ENCODE peak calls at places on chromosomes 16 and 17, in five cellular contexts. T is brain microvascular endothelial cell, S is astrocyte of the spinal cord, Z is cardiac fibroblast, J is IMR-90. A is an unnamed sample.
A peak's percentile ranks its signal among the peaks of the same experiment; 100 is the strongest.

GRCh38 chr16:67632415-67633172 is 12.3 kb upstream of the CARMIL2 start:
- DNase-seq in T (no peak), S (peak; percentile 52), Z (peak; percentile 70), J (peak; percentile 79), A (peak; percentile 90)

GRCh38 chr16:15523092-15523541 is 88.7 kb downstream of the BMERB1 start:
- DNase-seq in T (no peak), S (no peak), Z (no peak), J (no peak), A (no peak)

GRCh38 chr16:66455970-66456369 is 28.9 kb downstream of the BEAN1 start:
- DNase-seq in T (no peak), S (no peak), Z (no peak), J (no peak), A (no peak)

GRCh38 chr17:57459286-57459915 is 203.1 kb downstream of the MSI2 start:
- DNase-seq in T (peak; percentile 67), S (peak; percentile 83), Z (peak; percentile 48), J (peak; percentile 82), A (peak; percentile 56)

GRCh38 chr17:67042104-67042899 is 2.1 kb upstream of the CACNG1 start:
- DNase-seq in T (no peak), S (no peak), Z (no peak), J (no peak), A (no peak)

GRCh38 chr17:9050801-9051401 is 29.6 kb downstream of the NTN1 start:
- DNase-seq in T (no peak), S (no peak), Z (no peak), J (no peak), A (peak; percentile 0)

GRCh38 chr16:82653550-82654511 is 27.1 kb downstream of the CDH13 start:
- DNase-seq in T (peak; percentile 93), S (peak; percentile 91), Z (peak; percentile 88), J (peak; percentile 95), A (peak; percentile 96)

GRCh38 chr17:60743282-60743681 is 65.6 kb downstream of the BCAS3 start:
- DNase-seq in T (no peak), S (no peak), Z (no peak), J (no peak), A (no peak)

GRCh38 chr17:2560658-2561057 is 32.8 kb upstream of the PAFAH1B1 start:
- DNase-seq in T (no peak), S (no peak), Z (peak; percentile 10), J (no peak), A (no peak)

GRCh38 chr16:83561876-83562275 is 245.9 kb upstream of the HSBP1 start:
- DNase-seq in T (peak; percentile 40), S (peak; percentile 22), Z (peak; percentile 20), J (peak; percentile 40), A (peak; percentile 57)

GRCh38 chr17:68057531-68057952 is 22.0 kb downstream of the KPNA2 start:
- DNase-seq in T (peak; percentile 58), S (peak; percentile 29), Z (peak; percentile 67), J (peak; percentile 56), A (peak; percentile 72)

GRCh38 chr16:80503144-80503543 is 37.6 kb upstream of the DYNLRB2 start:
- DNase-seq in T (no peak), S (no peak), Z (no peak), J (no peak), A (no peak)

GRCh38 chr17:12048843-12049473 is 28.3 kb downstream of the MAP2K4 start:
- DNase-seq in T (no peak), S (no peak), Z (no peak), J (no peak), A (no peak)

DNA sequence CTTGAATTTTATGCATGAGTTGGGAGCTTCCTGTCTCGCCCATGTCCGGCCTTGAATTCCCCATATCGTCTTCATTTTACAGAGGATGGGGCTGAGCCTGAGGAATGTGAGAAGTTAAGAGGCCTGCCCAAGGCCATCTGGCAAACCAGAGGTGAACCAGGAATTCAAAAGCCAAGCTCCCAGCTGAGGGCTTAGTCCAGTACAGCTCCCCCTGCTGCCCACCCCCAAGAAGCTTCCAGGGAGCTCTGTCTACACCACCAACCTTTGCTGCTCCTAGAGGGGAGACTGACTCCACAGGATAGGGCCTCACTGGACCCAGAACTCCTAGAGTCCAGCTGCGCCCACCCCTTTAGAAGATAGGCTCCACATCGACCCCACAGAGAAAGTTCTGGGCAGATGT is 20.7 kb upstream of the C16orf78 start:
- DNase-seq in T (no peak), S (no peak), Z (peak; percentile 2), J (no peak), A (peak; percentile 14)
- TF ChIP-seq CTCF in T (peak; percentile 29), S (peak; percentile 33), Z (peak; percentile 21), J (peak; percentile 20), A (peak; percentile 44)

GRCh38 chr16:10589106-10589505 is 8.7 kb upstream of the EMP2 start:
- DNase-seq in T (no peak), S (no peak), Z (no peak), J (no peak), A (no peak)
- H3K4me3 ChIP-seq in T (no peak overlapping the region), S (no peak overlapping the region), Z (no peak overlapping the region), J (no peak overlapping the region), A (no peak overlapping the region)

DNA sequence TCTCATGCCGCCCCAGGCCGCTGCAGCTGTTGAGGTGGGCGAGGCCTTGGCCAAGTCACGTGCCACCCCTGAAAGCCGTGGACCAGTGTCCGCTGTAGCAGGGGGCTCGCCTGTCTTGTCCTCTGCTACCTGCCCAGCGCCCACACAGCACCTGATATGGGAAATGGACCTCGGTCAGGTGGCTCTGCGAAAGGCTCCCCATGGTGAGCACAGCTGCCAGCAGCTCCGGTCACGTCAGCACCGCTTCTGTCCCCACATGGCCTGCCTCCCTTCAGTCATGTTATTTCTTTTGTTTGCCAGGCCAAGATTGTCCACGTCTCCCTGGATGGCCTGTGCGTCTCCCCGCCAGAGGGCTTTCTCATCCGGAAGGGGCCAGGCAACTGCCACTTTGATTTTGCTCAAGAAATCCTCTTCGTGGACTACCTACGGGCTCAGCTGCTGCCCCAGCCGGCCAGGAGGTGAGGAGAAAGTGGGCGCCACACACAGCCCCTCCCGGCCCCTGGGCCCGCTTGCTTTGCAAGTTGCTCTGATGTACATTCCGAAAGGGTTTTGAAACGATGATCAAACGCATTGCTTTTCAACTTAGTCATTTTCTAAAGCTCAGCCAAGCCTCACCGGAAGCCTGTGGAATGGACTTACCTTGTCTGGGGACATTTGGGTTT is 219.7 kb downstream of the KATNIP start:
- DNase-seq in T (peak; percentile 59), S (peak; percentile 94), Z (peak; percentile 33), J (peak; percentile 51), A (peak; percentile 91)
- TF ChIP-seq CTCF in T (no peak), S (no peak), Z (no peak), J (no peak), A (no peak)

DNA sequence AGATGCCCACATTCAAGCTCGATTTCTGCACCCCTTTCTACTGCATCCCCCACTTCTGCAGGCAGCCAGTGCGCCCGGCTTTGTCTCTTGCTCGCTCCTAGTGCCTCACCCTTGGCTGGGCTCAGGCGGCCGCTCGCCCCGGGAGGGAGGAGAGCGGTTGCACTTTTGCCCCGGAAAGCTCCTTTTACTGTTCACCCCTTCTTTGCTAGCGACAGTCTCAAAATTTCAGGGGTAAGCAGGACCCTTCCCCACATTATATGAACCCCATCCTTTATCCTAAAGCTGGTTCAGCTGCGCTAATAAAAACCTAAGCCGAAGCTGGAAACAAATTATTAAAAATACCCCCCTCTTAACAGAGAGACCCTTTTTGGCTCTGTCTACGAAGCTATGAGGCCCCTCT is 987 bp downstream of the HOXB5 start:
- DNase-seq in T (no peak), S (no peak), Z (no peak), J (peak; percentile 10), A (no peak)
- H3K4me3 ChIP-seq in T (peak overlapping the region; percentile 58), S (peak overlapping the region; percentile 77), Z (no peak overlapping the region), J (peak overlapping the region; percentile 91), A (no peak overlapping the region)

GRCh38 chr17:3691539-3692166 is 4.3 kb downstream of the P2RX5 start:
- DNase-seq in T (no peak), S (no peak), Z (no peak), J (no peak), A (no peak)
- TF ChIP-seq CTCF in T (peak; percentile 26), S (no peak), Z (peak; percentile 10), J (no peak), A (peak; percentile 26)

GRCh38 chr17:21573961-21574610 is 118.2 kb upstream of the KCNJ18 start:
- DNase-seq in T (peak; percentile 52), S (peak; percentile 50), Z (peak; percentile 88), J (peak; percentile 68), A (peak; percentile 82)
- H3K4me3 ChIP-seq in T (peak overlapping the region; percentile 37), S (peak overlapping the region; percentile 43), Z (peak overlapping the region; percentile 52), J (peak overlapping the region; percentile 60), A (peak overlapping the region; percentile 66)

DNA sequence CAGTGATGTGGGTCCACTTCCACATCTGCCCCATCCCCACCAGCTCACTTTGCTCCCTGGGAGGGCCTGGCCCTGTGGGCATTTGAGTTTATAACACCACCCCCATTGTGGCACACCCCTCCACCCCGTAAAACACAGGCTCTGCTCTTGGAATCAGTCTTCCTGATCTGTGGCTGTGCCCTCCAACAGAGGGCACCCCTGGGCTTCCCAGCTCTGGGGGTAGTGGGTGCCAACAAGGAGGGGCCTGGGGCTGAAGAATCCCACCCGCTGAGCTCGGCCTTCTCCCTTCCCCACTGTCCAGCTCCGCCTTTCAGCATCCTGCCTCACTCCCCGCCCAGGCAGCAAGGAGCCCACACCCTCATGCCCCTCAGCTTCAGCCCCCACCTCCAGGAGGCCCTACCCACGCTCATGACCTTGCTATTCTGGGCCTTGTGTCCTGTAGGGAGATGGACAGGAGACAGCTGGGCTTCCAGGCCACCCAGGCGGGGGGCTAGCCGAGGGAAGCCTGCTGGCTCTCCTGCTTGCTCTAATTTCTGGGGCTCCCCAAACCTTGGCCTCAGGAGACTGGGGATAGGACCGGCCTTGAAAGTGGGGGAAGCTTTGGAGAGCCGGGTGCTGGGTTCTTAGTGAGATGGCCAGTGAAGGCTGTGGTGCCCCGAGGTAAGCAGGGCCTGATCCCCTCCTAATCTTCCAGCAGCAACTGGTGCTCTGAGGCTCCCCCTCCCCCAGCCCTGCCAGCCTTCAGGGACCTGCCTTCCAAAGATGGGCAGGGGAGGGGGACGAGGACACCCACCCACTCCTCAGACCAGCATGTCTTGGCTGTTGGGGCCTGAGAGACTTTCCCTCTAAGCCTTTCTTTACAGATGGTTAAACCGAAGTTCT is 2.9 kb upstream of the ATP2A1 start:
- DNase-seq in T (no peak), S (no peak), Z (no peak), J (no peak), A (no peak)
- TF ChIP-seq CTCF in T (peak; percentile 22), S (no peak), Z (no peak), J (no peak), A (no peak)

DNA sequence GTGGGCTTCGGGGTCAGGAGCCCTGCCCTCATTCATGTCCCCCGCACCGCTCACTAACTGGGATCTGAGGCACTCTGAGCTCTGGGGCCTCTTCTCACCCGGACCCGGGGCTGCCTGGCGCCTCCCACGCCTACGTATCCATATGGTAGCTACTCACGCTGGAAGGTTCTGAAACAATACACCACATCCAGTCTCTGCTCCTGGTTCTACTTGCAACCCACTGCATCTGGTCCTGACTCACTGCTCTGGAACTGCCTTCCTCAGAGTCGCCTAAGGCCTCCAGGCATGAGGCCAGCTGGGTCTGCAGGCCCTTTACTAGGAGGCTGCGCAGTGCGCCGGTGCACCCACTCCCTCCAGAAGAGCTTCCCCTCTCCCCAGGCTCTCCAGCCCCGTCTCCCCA is 18.1 kb downstream of the USP36 start:
- DNase-seq in T (peak; percentile 92), S (peak; percentile 80), Z (peak; percentile 81), J (peak; percentile 100), A (peak; percentile 96)
- H3K4me3 ChIP-seq in T (no peak overlapping the region), S (no peak overlapping the region), Z (no peak overlapping the region), J (no peak overlapping the region), A (no peak overlapping the region)

GRCh38 chr16:4535627-4536108 is 2.9 kb downstream of the CDIP1 start:
- DNase-seq in T (no peak), S (no peak), Z (no peak), J (no peak), A (no peak)
- TF ChIP-seq CTCF in T (no peak), S (no peak), Z (no peak), J (no peak), A (no peak)